ENCODE peak calls at places on chromosome 10, in eight cellular contexts. O is lower leg skin, T is heart left ventricle, F is nephron progenitor cell, Z is mesothelial cell of epicardium, E is esophagus squamous epithelium, C is HFF-Myc, W is thyroid gland. Q is an unnamed sample.

GRCh38 chr10:78224602-78225001 is 190.9 kb downstream of the RPS24 start:
- DNase-seq in O (no peak), E (no peak), W (no peak), F (no peak), Z (no peak), T (no peak), C (no peak), Q (no peak)

GRCh38 chr10:84390364-84390763 is 62.0 kb downstream of the CCSER2 start:
- DNase-seq in O (no peak), T (no peak), C (no peak), E (no peak), W (no peak), Z (no peak), F (no peak), Q (no peak)

GRCh38 chr10:34647157-34647556 is 167.9 kb downstream of the PARD3 start:
- DNase-seq in Z (no peak), T (no peak), W (no peak), F (no peak), C (no peak), E (no peak), O (no peak), Q (no peak)

GRCh38 chr10:12042409-12042796 is 206 bp downstream of the UPF2 start:
- DNase-seq in T (peak), W (peak), O (peak), Z (peak), C (no peak), E (no peak), F (peak), Q (peak)

GRCh38 chr10:131179386-131179785 is 132.1 kb downstream of the TCERG1L start:
- DNase-seq in E (no peak), C (no peak), W (peak), T (no peak), O (peak), Z (peak), F (no peak), Q (peak)

GRCh38 chr10:218753-219152 is 83.5 kb downstream of the ZMYND11 start:
- DNase-seq in E (no peak), W (no peak), Z (no peak), F (no peak), T (no peak), C (no peak), O (no peak), Q (no peak)

GRCh38 chr10:15558136-15558535 is 161.6 kb downstream of the ITGA8 start:
- DNase-seq in F (no peak), O (no peak), T (no peak), C (no peak), E (no peak), Z (no peak), W (no peak), Q (no peak)

GRCh38 chr10:29239569-29240472 is 49.0 kb upstream of the LYZL1 start:
- DNase-seq in T (no peak), C (no peak), W (no peak), F (peak), E (no peak), Z (no peak), O (no peak), Q (no peak)

GRCh38 chr10:112296908-112297331 is 13.7 kb downstream of the TECTB start:
- DNase-seq in Z (no peak), F (no peak), C (no peak), W (no peak), O (no peak), T (no peak), E (no peak), Q (no peak)

GRCh38 chr10:100968839-100969174 is 497 bp upstream of the SEMA4G start:
- DNase-seq in O (no peak), W (no peak), Z (no peak), E (no peak), C (no peak), T (no peak), F (no peak), Q (no peak)

GRCh38 chr10:100970914-100971811 is 1.9 kb downstream of the SEMA4G start:
- DNase-seq in E (no peak), T (no peak), O (no peak), F (no peak), Z (no peak), W (no peak), C (no peak), Q (peak)

GRCh38 chr10:100970076-100970913 is 991 bp downstream of the SEMA4G start:
- DNase-seq in C (no peak), F (peak), W (peak), E (no peak), Z (peak), O (no peak), T (no peak), Q (no peak)

GRCh38 chr10:100968037-100968736 is 1.1 kb upstream of the SEMA4G start:
- DNase-seq in F (no peak), T (no peak), E (no peak), O (no peak), C (no peak), W (no peak), Z (no peak), Q (no peak)

GRCh38 chr10:100969175-100970075 is at the start of gene SEMA4G:
- DNase-seq in C (no peak), T (peak), W (peak), O (peak), E (no peak), Z (peak), F (peak), Q (peak)
- TF ChIP-seq CTCF in C (peak), T (peak), W (peak), O (no peak), E (peak), Z (peak), F (peak), Q (peak)

DNA sequence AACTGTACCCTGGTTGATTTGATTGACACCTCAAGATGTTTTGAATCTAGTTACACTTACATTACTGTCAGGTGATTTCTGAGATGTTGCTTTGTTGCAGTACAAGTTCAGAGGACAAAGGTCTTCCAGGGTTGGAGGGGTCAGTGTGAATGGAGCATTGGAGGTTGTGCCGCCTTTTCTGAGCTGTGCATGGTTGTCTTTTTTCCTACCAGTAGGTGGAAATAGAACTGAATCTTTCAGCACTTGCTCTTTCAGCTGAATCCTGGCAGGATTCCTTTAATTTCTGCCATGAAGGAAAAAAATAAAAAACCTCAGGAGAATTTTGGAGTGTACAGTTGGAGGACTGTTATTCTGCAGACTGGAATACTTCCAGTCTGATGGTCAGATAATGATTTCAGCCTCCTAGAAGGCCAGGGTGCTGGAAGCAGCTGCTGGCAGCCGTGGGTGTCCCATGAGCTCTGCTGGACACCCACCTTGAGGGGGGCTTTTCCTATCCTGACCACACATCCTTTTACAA is 82.7 kb downstream of the PLCE1 start:
- DNase-seq in C (no peak), E (no peak), Z (no peak), W (peak), F (no peak), T (no peak), O (no peak), Q (no peak)
- TF ChIP-seq CTCF in C (peak), E (peak), Z (peak), W (peak), F (no peak), T (peak), O (no peak), Q (peak)

DNA sequence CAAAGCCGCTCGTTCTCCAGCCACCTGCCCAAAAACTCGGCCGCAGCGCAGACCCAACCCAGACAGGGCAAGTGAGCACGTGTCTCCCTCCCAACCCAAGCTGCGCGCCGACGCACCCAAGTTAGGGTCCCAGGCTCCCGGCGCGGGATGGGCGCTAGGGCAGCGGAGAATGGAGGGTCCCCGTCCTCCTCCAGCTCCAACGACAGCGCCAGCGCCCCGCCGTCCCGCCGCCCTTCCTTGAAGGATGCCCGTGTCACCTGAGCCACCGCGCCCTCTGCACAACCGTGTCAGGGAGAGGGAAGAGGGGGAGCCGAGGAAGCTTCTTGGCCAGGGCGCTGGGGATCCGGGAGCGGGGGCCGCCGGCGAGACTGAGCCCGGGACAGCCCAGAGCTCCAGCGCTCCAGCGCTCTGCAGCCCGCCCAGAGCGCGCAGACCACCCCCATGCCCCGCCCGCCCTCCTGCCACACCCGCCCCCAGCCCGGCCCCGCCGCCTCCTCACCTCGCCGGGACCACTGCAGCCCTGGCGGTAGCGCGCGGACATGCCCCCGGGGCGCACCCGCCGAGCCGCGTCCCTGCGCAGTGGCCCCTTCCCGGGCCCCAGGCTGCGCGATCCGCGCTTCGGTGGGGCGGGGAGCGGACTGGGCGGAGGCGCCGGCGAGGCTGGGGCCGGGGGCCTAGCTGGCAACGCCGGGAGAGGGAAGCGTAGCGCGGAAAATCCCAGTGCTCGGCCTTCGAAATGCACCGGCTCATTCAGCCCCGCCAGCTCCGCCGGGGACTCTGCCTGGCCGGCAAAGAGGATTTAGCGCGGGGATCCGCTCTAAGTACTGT is at the start of gene SLC16A12:
- DNase-seq in F (peak), W (peak), E (no peak), O (no peak), Z (peak), T (peak), C (no peak), Q (peak)
- TF ChIP-seq CTCF in F (no peak), W (no peak), E (no peak), O (no peak), Z (no peak), T (no peak), C (no peak), Q (peak)

DNA sequence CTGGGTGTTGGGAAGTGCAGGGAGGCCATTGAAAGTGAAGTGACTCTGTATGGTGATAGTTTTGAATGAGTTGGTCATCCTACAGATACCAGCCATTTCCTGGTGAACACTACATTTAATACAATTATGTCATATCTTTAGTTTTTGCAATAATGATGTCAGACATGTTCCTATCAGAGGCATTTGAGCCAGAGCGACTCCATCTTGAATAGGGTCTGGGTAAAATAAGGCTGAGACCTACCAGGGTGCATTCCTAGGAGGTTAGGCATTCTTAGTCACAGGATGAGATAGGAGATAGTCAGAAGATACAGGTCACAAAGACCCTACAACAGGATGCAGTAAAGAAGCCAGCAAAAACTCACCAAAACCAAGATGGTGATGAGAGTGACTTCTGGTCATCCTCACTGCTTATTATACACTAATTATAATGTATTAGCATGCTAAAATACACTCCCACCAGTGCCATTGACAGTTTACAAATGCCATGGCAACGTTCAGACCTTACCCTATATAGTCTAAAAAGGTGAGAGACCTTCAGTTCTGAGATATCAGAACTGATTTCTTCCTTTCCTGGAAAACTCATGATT is 28.2 kb downstream of the ADK start:
- DNase-seq in T (no peak), F (no peak), O (no peak), W (no peak), Z (no peak), C (no peak), E (no peak), Q (no peak)
- TF ChIP-seq CTCF in T (no peak), F (no peak), O (no peak), W (no peak), Z (no peak), C (no peak), E (no peak), Q (no peak)

DNA sequence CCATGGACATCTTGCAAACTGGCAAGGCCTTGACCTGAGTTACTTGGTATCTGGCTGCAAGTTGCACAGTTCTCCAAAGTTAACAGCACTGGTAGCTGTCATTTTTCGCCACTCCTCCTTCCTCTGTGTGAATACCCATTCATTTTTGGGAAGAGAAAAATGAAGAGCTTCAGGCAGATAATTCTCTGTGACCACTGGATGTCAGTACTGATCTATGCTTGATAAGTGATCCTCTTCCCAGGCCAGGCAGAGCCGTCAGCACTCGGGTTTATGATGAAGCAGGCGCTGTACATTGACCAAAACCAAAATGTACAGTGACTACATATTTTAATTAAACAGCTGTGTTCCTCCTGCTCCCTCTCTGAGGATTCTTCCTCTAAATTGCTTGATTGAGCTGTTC is 55.9 kb upstream of the PDZD8 start:
- DNase-seq in T (no peak), W (no peak), C (no peak), E (no peak), F (no peak), Z (no peak), O (no peak), Q (no peak)
- TF ChIP-seq CTCF in T (no peak), W (no peak), C (no peak), E (no peak), F (no peak), Z (no peak), O (no peak), Q (no peak)